ENCODE peak calls at places on chromosomes 13 and 19, in five cellular contexts. R is stimulated activated CD4-positive, alpha-beta T cell treated with anti-CD3 and anti-CD28 coated beads, TNF-alpha, amount 100 ng/mL, for 24 hours; U is HS-5; I is T-helper 2 cell; T is NCI-H2171. G is an unnamed sample.

GRCh38 chr19:1110809-1111640 is 7.2 kb downstream of the GPX4 start:
- DNase-seq in R (no peak), I (no peak), T (no peak), U (no peak), G (no peak)

GRCh38 chr13:101708115-101708514 is 255.6 kb downstream of the ITGBL1 start:
- DNase-seq in I (no peak), U (no peak), R (no peak), T (no peak), G (no peak)

GRCh38 chr19:16326401-16327130 is 1.9 kb downstream of the KLF2 start:
- DNase-seq in I (peak; percentile 42), T (no peak), R (no peak), U (no peak), G (peak; percentile 66)

GRCh38 chr19:6767357-6768235 is at the start of gene SH2D3A:
- DNase-seq in U (no peak), T (peak; percentile 76), I (peak; percentile 91), R (peak; percentile 86), G (peak; percentile 74)

GRCh38 chr13:44273991-44274810 is 99.4 kb upstream of the SERP2 start:
- DNase-seq in I (no peak), R (no peak), T (no peak), U (no peak), G (no peak)

GRCh38 chr19:9054768-9055167 is 32.1 kb upstream of the OR1M1 start:
- DNase-seq in T (no peak), U (no peak), R (no peak), I (no peak), G (no peak)

GRCh38 chr19:11254662-11255061 is 7.7 kb downstream of the DOCK6 start:
- DNase-seq in I (no peak), R (no peak), U (no peak), T (no peak), G (no peak)

GRCh38 chr19:12965812-12966135 is 3.6 kb upstream of the DAND5 start:
- DNase-seq in R (no peak), T (no peak), I (no peak), U (no peak), G (no peak)

GRCh38 chr13:75838366-75839017 is 202.4 kb downstream of the LMO7 start:
- DNase-seq in I (no peak), U (no peak), R (no peak), T (no peak), G (no peak)

GRCh38 chr19:10780368-10780767 is 55.6 kb downstream of the TMED1 start:
- DNase-seq in I (no peak), R (no peak), T (no peak), U (peak; percentile 32), G (no peak)

GRCh38 chr19:5293607-5294089 is 47.0 kb downstream of the PTPRS start:
- DNase-seq in U (no peak), T (peak; percentile 72), I (no peak), R (no peak), G (peak; percentile 48)

GRCh38 chr19:3554254-3555083 is 2.9 kb downstream of the MFSD12 start:
- DNase-seq in I (peak; percentile 29), U (no peak), R (no peak), T (no peak), G (no peak)

GRCh38 chr19:604355-604754 is 14.7 kb downstream of the HCN2 start:
- DNase-seq in U (no peak), R (no peak), I (peak; percentile 38), T (no peak), G (no peak)

GRCh38 chr13:35794734-35795389 is 318.4 kb upstream of the MAB21L1 start:
- DNase-seq in R (no peak), I (no peak), T (no peak), U (no peak), G (no peak)

GRCh38 chr19:15285896-15286591 is 46.3 kb downstream of the BRD4 start:
- DNase-seq in T (no peak), U (no peak), I (no peak), R (no peak), G (no peak)

GRCh38 chr13:105611424-105611823 is 924.0 kb downstream of the EFNB2 start:
- DNase-seq in T (no peak), R (no peak), U (no peak), I (no peak), G (no peak)

GRCh38 chr19:24048261-24048660 is 38.7 kb upstream of the ZNF254 start:
- DNase-seq in R (no peak), U (no peak), T (no peak), I (no peak), G (no peak)

GRCh38 chr19:40274585-40275544 is 10.3 kb downstream of the AKT2 start:
- DNase-seq in I (no peak), R (no peak), T (peak; percentile 11), U (no peak), G (no peak)

GRCh38 chr19:30719991-30720329 is 347.8 kb downstream of the ZNF536 start:
- DNase-seq in I (no peak), T (no peak), U (no peak), R (no peak), G (no peak)

GRCh38 chr13:112905990-112906641 is 62.9 kb upstream of the MCF2L start:
- DNase-seq in U (no peak), T (no peak), R (no peak), I (no peak), G (no peak)

GRCh38 chr19:14048439-14049153 is 13.3 kb downstream of the PALM3 start:
- DNase-seq in U (no peak), I (peak; percentile 64), T (peak; percentile 23), R (peak; percentile 60), G (peak; percentile 72)

GRCh38 chr13:110342474-110342873 is 35.4 kb downstream of the COL4A2 start:
- DNase-seq in U (no peak), I (no peak), T (no peak), R (no peak), G (no peak)

GRCh38 chr19:58033741-58034475 is at the start of gene ZSCAN1:
- DNase-seq in U (no peak), T (peak; percentile 92), R (no peak), I (no peak), G (peak; percentile 77)

G was measured in psoas muscle.